ENCODE peak calls at places on chromosome 1, in seven cellular contexts. Q is RWPE1; U is H1; N is AG10803; A is CD4-positive, alpha-beta T cell; H is HFFc6; K is mucosa of descending colon. X is an unnamed sample.

GRCh38 chr1:8359617-8360481 is 41.9 kb downstream of the SLC45A1 start:
- DNase-seq in N (no peak), H (no peak), K (no peak), A (no peak), U (no peak), Q (no peak), X (no peak)

GRCh38 chr1:28296401-28297220 is 32.2 kb upstream of the MED18 start:
- DNase-seq in U (peak), K (peak), N (no peak), Q (no peak), A (no peak), H (no peak), X (peak)

GRCh38 chr1:227759345-227760300 is 24.4 kb downstream of the SNAP47 start:
- DNase-seq in N (peak), Q (peak), K (peak), U (no peak), H (peak), A (no peak), X (peak)

GRCh38 chr1:200654660-200655059 is 15.0 kb downstream of the DDX59 start:
- DNase-seq in Q (peak), N (no peak), U (no peak), H (no peak), A (no peak), K (no peak), X (no peak)

GRCh38 chr1:115377411-115377810 is 39.4 kb upstream of the NGF start:
- DNase-seq in A (no peak), H (no peak), N (peak), K (no peak), U (no peak), Q (no peak), X (peak)

GRCh38 chr1:204867666-204868339 is 2.9 kb upstream of the NFASC start:
- DNase-seq in H (no peak), K (no peak), A (no peak), U (no peak), N (no peak), Q (no peak), X (no peak)

GRCh38 chr1:205950280-205950679 is 7.0 kb upstream of the SLC26A9 start:
- DNase-seq in A (no peak), K (peak), Q (peak), N (peak), H (peak), U (no peak), X (peak)

GRCh38 chr1:1424623-1425229 is 3.6 kb upstream of the ANKRD65 start:
- DNase-seq in A (no peak), U (no peak), Q (no peak), K (peak), H (no peak), N (no peak), X (no peak)

GRCh38 chr1:205531191-205532025 is 26.9 kb downstream of the CDK18 start:
- DNase-seq in N (no peak), K (no peak), H (no peak), U (no peak), A (no peak), Q (no peak), X (no peak)

GRCh38 chr1:119784127-119784781 is 15.5 kb upstream of the HMGCS2 start:
- DNase-seq in K (peak), A (no peak), Q (no peak), N (peak), U (no peak), H (no peak), X (peak)

GRCh38 chr1:209389258-209389657 is 194.3 kb upstream of the CAMK1G start:
- DNase-seq in N (peak), A (no peak), U (no peak), Q (peak), K (no peak), H (peak), X (peak)

GRCh38 chr1:21955474-21956281 is 18.6 kb upstream of the HSPG2 start:
- DNase-seq in Q (peak), U (no peak), A (no peak), H (no peak), K (no peak), N (no peak), X (peak)

GRCh38 chr1:193355179-193355578 is 168.8 kb upstream of the B3GALT2 start:
- DNase-seq in N (no peak), K (no peak), H (peak), U (no peak), A (no peak), Q (peak), X (peak)

GRCh38 chr1:91891486-91891885 is 5.5 kb upstream of the TGFBR3 start:
- DNase-seq in N (peak), H (peak), U (no peak), K (no peak), A (no peak), Q (no peak), X (peak)

GRCh38 chr1:31765516-31765915 is 1.4 kb upstream of the ADGRB2 start:
- DNase-seq in A (no peak), N (no peak), U (no peak), H (no peak), Q (no peak), K (no peak), X (no peak)

GRCh38 chr1:191533254-191533653 is 625.0 kb upstream of the RGS18 start:
- DNase-seq in N (no peak), H (no peak), A (no peak), Q (no peak), K (no peak), U (no peak), X (no peak)

GRCh38 chr1:203284411-203285208 is 20.7 kb upstream of the BTG2 start:
- DNase-seq in U (no peak), A (no peak), H (no peak), K (no peak), Q (no peak), N (no peak), X (no peak)

GRCh38 chr1:39979654-39980053 is 24.7 kb downstream of the MFSD2A start:
- DNase-seq in U (no peak), A (no peak), Q (no peak), K (no peak), N (no peak), H (no peak), X (no peak)

GRCh38 chr1:156638596-156638995 is 3.3 kb upstream of the BCAN start:
- DNase-seq in K (no peak), A (no peak), H (no peak), U (no peak), Q (no peak), N (no peak), X (no peak)

GRCh38 chr1:34742667-34743270 is 12.1 kb upstream of the GJB5 start:
- DNase-seq in A (peak), U (no peak), K (peak), N (peak), H (peak), Q (peak), X (peak)

GRCh38 chr1:39406533-39407478 is 84.6 kb upstream of the BMP8A start:
- DNase-seq in U (no peak), A (no peak), K (no peak), Q (no peak), N (peak), H (peak), X (peak)

GRCh38 chr1:40782371-40782956 is 1.1 kb upstream of the KCNQ4 start:
- DNase-seq in Q (peak), A (no peak), K (peak), U (no peak), N (no peak), H (no peak), X (no peak)

GRCh38 chr1:109762821-109763645 is 690 bp downstream of the EPS8L3 start:
- DNase-seq in N (peak), K (peak), H (peak), A (no peak), Q (peak), U (no peak), X (peak)

GRCh38 chr1:190479537-190479936 is 1.9 kb upstream of the BRINP3 start:
- DNase-seq in N (no peak), U (no peak), Q (no peak), K (no peak), A (no peak), H (no peak), X (no peak)

GRCh38 chr1:52416811-52417210 is 12.4 kb downstream of the PRPF38A start:
- DNase-seq in Q (no peak), N (no peak), H (no peak), K (no peak), U (no peak), A (no peak), X (no peak)

GRCh38 chr1:106952766-106953165 is 103.7 kb upstream of the PRMT6 start:
- DNase-seq in H (no peak), A (no peak), Q (peak), K (no peak), N (no peak), U (no peak), X (peak)

GRCh38 chr1:204241050-204241449 is 27.3 kb upstream of the GOLT1A start:
- DNase-seq in U (no peak), A (no peak), Q (peak), K (no peak), N (no peak), H (no peak), X (no peak)

GRCh38 chr1:66400660-66401059 is 133.3 kb upstream of the SGIP1 start:
- DNase-seq in H (no peak), Q (no peak), U (no peak), A (no peak), K (no peak), N (no peak), X (no peak)

GRCh38 chr1:116666747-116667576 is 571 bp downstream of the IGSF3 start:
- DNase-seq in K (no peak), H (no peak), A (no peak), U (no peak), Q (peak), N (no peak), X (no peak)

GRCh38 chr1:53511933-53512806 is 53.0 kb downstream of the DMRTB1 start:
- DNase-seq in U (no peak), H (peak), Q (no peak), A (no peak), N (no peak), K (no peak), X (peak)

GRCh38 chr1:247113094-247113497 is 8.9 kb upstream of the ZNF669 start:
- DNase-seq in U (no peak), A (no peak), K (no peak), H (no peak), N (peak), Q (no peak), X (peak)

GRCh38 chr1:16151985-16152384 is 3.9 kb downstream of the EPHA2 start:
- DNase-seq in Q (no peak), A (no peak), H (no peak), N (no peak), K (no peak), U (no peak), X (no peak)
- TF ChIP-seq CTCF in Q (no peak), A (no peak), H (no peak), N (no peak), K (no peak), U (no peak), X (no peak)

GRCh38 chr1:100461222-100461621 is 76.7 kb upstream of the GPR88 start:
- DNase-seq in U (no peak), N (peak), Q (no peak), H (no peak), K (no peak), A (no peak), X (no peak)

GRCh38 chr1:100462291-100463040 is 75.5 kb upstream of the GPR88 start:
- DNase-seq in Q (no peak), N (no peak), K (no peak), H (no peak), U (no peak), A (no peak), X (no peak)

GRCh38 chr1:100458925-100459814 is 78.8 kb upstream of the GPR88 start:
- DNase-seq in Q (peak), H (peak), K (peak), A (peak), U (no peak), N (peak), X (peak)

GRCh38 chr1:100457683-100458082 is 80.3 kb upstream of the GPR88 start:
- DNase-seq in H (no peak), U (no peak), A (no peak), K (no peak), Q (no peak), N (no peak), X (no peak)

DNA sequence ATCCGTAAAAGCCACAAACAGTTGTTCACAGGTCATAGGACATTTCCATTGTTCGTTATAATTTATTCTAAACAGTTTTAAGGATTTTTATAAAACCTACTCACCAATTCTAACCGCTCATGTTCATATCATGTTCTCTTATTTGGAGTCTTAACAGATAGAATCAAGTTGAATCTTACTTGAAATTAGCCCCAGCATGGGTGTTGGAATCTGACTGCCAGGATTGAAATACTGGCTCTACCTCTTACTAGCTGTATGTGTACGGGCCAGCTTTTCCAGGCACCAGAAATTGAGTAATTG is 78.2 kb upstream of the GPR88 start:
- DNase-seq in N (no peak), H (no peak), U (no peak), A (no peak), Q (no peak), K (no peak), X (no peak)
- TF ChIP-seq CTCF in N (no peak), H (no peak), U (no peak), A (peak), Q (peak), K (peak), X (no peak)

GRCh38 chr1:37680933-37681332 is 11.4 kb upstream of the CDCA8 start:
- DNase-seq in U (no peak), Q (no peak), K (no peak), N (no peak), H (no peak), A (no peak), X (no peak)
- TF ChIP-seq CTCF in U (no peak), Q (no peak), K (no peak), N (no peak), H (no peak), A (no peak), X (no peak)

DNA sequence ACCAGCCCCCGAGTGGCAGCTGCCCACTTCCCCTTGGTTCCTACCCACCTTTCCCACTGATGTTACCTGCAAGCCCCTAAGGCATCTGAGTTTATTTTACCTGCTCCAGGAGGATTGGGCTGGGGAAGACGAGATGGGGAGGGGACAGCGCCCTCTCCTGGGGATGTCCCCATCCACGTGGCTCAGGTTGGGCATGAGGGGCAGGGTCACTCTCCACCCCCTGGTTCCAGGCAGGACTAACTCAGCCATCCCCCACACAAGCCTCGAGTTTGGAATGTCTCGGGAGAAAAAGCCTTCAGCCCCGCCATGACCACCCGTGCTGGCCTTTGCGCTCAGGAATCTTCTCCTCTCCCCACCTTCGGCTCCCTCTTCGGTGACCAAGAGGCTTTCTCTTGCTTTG is 90.0 kb downstream of the ARHGEF10L start:
- DNase-seq in Q (no peak), U (peak), N (no peak), A (no peak), H (no peak), K (no peak), X (no peak)
- TF ChIP-seq CTCF in Q (no peak), U (peak), N (peak), A (no peak), H (peak), K (no peak), X (peak)

DNA sequence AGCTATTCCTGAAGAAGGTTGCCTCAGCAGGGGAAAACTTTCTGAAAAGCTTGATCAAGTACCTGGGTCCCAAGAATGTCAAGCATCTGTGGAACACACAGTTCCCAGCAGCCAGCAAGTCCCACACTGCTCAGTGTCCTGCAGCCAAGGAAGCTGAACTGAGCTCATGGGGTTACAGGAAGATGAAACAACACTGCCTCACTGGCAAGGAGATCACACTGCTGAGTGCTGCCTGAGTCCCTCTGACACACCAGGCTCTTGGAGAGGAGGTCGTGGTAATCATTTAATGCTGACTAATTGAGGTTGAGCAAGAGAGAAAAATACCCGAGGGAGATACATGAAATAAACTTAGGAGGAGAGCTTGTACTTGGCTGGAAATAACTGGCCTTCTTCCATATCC is 75.2 kb downstream of the MPZL1 start:
- DNase-seq in H (peak), K (no peak), Q (peak), N (peak), A (no peak), U (no peak), X (peak)
- TF ChIP-seq CTCF in H (peak), K (no peak), Q (no peak), N (peak), A (no peak), U (no peak), X (peak)

DNA sequence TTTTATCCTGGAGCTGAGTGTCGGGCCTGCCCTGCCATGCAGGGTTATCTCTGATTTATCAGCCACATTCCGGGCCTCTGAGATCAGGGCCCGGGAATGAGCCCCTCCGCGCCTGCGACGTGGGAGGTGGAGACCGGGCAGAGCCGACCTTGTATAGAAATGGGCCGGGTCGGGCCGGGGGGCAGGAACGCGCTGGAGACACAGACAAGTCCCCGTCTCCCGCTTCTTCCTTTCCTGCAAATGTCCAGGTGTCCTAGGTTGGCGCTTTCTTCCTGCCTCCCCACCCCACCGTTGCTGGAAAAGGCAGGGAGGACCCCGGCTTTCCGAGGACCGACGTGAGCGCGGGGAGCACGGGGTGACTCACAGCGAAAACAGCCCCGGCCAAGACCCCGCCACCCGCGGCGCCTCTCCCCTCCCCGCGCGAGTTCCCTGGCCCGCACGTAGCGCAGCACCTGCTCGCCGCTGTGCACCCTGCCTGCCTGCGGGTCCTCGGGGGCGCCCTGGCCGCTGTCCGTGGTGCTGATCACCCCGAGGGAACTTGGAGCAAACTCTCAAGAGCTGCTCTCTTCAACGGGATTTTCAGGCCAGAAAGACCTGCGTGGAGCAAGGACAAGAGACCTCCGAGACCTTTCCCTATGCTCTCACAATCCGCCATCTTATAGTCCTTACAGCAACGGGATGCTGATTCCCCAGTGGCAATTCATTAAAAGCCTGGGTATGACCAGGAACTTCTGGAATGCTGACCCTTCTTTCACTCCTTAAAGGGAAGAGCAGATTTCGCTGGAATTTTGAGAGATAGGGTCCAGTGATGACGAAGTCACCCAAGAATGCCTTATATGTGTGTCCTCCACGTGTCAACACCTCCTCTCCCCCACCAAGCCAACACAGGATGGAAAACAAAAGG is 475 bp upstream of the NPPB start:
- DNase-seq in H (peak), N (peak), A (peak), U (no peak), Q (peak), K (no peak), X (peak)
- TF ChIP-seq CTCF in H (peak), N (peak), A (no peak), U (peak), Q (peak), K (no peak), X (peak)

DNA sequence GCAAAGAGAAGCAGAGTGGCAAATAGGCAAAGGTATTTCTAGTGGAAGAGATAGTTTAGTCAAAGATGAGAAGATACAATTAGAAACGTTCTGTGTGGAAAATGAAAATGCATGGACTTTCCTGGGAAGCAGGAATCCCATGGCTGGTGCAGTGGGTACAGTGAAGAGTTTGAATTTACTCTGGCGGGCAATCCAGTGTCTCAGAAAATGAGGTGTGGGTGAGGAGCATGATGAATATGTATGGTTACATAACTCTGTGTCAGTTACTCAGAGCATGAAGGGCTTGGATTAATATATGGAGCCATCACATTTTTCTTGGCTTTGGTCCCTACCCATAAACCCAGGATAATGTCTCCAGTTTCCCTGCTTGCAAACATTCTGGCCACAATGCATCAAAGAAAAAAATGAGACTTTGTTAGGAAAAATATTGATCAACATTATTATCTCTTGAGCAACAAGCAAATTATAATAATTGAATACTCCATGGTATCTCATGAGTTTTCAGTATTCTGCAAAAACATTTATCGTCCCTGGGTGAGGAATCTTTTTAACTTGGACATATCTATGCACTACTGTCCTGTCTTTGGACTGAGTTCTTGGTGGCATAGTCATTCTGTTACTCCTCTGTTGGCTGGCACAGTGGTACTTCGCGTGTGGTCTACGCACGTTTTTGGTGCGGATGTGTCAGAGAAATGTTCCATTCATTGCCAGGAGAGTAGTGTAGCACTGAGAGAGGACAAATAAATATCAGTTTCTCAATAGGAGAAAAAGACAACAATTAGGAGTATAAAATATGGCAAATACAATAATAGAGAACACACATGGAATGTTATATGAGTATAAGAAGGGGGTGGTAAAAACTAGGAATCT is 173.7 kb upstream of the C1orf105 start:
- DNase-seq in H (no peak), A (no peak), N (no peak), Q (no peak), K (no peak), U (no peak), X (no peak)
- TF ChIP-seq CTCF in H (no peak), A (no peak), N (no peak), Q (no peak), K (no peak), U (no peak), X (no peak)

X was measured in fibroblast of mammary gland.